ENCODE peak calls at places on chromosomes 13 and 19, in eight cellular contexts. P, W, L, Z, Y, H, U and G are unnamed samples.

GRCh38 chr13:93496985-93497673 is 270.5 kb downstream of the GPC6 start:
- DNase-seq in P (no peak), W (no peak), L (no peak), Z (no peak), Y (no peak), H (no peak), U (no peak), G (no peak)

GRCh38 chr19:15780595-15781418 is 6.7 kb upstream of the OR10H5 start:
- DNase-seq in P (no peak), W (no peak), L (no peak), Z (no peak), Y (no peak), H (no peak), U (no peak), G (no peak)

GRCh38 chr19:33194884-33195710 is 967 bp downstream of the LRP3 start:
- DNase-seq in P (no peak), W (peak; percentile 69), L (peak; percentile 76), Z (peak; percentile 62), Y (peak; percentile 75), H (no peak), U (no peak), G (no peak)

GRCh38 chr19:17469092-17469370 is 1.3 kb upstream of the SLC27A1 start:
- DNase-seq in P (no peak), W (no peak), L (no peak), Z (no peak), Y (no peak), H (no peak), U (no peak), G (peak; percentile 6)

GRCh38 chr19:45130888-45131615 is 29.7 kb downstream of the NKPD1 start:
- DNase-seq in P (peak; percentile 34), W (no peak), L (peak; percentile 42), Z (peak; percentile 54), Y (peak; percentile 71), H (no peak), U (no peak), G (no peak)

GRCh38 chr13:35992964-35993363 is 138.2 kb downstream of the DCLK1 start:
- DNase-seq in P (no peak), W (peak; percentile 81), L (peak; percentile 12), Z (no peak), Y (no peak), H (no peak), U (no peak), G (no peak)

GRCh38 chr19:10269333-10270179 is 1.4 kb upstream of the ICAM1 start:
- DNase-seq in P (no peak), W (peak; percentile 88), L (peak; percentile 84), Z (no peak), Y (peak; percentile 83), H (peak; percentile 82), U (peak; percentile 89), G (peak; percentile 28)

GRCh38 chr19:8423821-8424223 is 10.7 kb downstream of the MARCHF2 start:
- DNase-seq in P (peak; percentile 96), W (peak; percentile 99), L (peak; percentile 98), Z (peak; percentile 67), Y (peak; percentile 97), H (no peak), U (peak; percentile 91), G (peak; percentile 87)

GRCh38 chr13:98285317-98285716 is 108.2 kb upstream of the RNF113B start:
- DNase-seq in P (no peak), W (no peak), L (no peak), Z (no peak), Y (no peak), H (no peak), U (no peak), G (no peak)

GRCh38 chr19:11420894-11421606 is 1.9 kb upstream of the RGL3 start:
- DNase-seq in P (no peak), W (no peak), L (no peak), Z (no peak), Y (peak; percentile 48), H (no peak), U (peak; percentile 54), G (no peak)

GRCh38 chr13:40814803-40815202 is 25.4 kb downstream of the SLC25A15 start:
- DNase-seq in P (no peak), W (no peak), L (peak; percentile 10), Z (no peak), Y (no peak), H (no peak), U (no peak), G (no peak)

GRCh38 chr13:113654175-113654560 is 3.8 kb downstream of the ATP4B start:
- DNase-seq in P (no peak), W (no peak), L (no peak), Z (no peak), Y (peak; percentile 2), H (no peak), U (no peak), G (no peak)

GRCh38 chr13:101511766-101512165 is 59.3 kb downstream of the ITGBL1 start:
- DNase-seq in P (no peak), W (no peak), L (peak; percentile 67), Z (no peak), Y (no peak), H (no peak), U (no peak), G (no peak)

GRCh38 chr19:2261438-2262172 is 5.4 kb upstream of the JSRP1 start:
- DNase-seq in P (no peak), W (peak; percentile 56), L (no peak), Z (no peak), Y (peak; percentile 59), H (peak; percentile 47), U (no peak), G (no peak)

GRCh38 chr19:58170860-58171259 is 12.0 kb upstream of the ZNF274 start:
- DNase-seq in P (no peak), W (peak; percentile 20), L (peak; percentile 56), Z (peak; percentile 19), Y (no peak), H (no peak), U (no peak), G (no peak)

GRCh38 chr19:50288954-50289353 is 40.2 kb downstream of the KCNC3 start:
- DNase-seq in P (no peak), W (no peak), L (no peak), Z (no peak), Y (no peak), H (no peak), U (no peak), G (no peak)

GRCh38 chr13:39776439-39776838 is 121.0 kb downstream of the COG6 start:
- DNase-seq in P (peak; percentile 39), W (peak; percentile 69), L (peak; percentile 78), Z (no peak), Y (no peak), H (no peak), U (no peak), G (peak; percentile 84)

GRCh38 chr19:15115762-15116615 is 8.8 kb downstream of the SYDE1 start:
- DNase-seq in P (no peak), W (no peak), L (no peak), Z (no peak), Y (no peak), H (no peak), U (no peak), G (no peak)

GRCh38 chr13:107730835-107731234 is 484.5 kb downstream of the LIG4 start:
- DNase-seq in P (no peak), W (peak; percentile 25), L (no peak), Z (no peak), Y (no peak), H (no peak), U (no peak), G (no peak)

GRCh38 chr19:12788025-12788681 is 3.1 kb upstream of the JUNB start:
- DNase-seq in P (no peak), W (peak; percentile 25), L (no peak), Z (no peak), Y (no peak), H (no peak), U (no peak), G (no peak)

GRCh38 chr19:16381756-16382401 is 57.3 kb downstream of the KLF2 start:
- DNase-seq in P (no peak), W (peak; percentile 86), L (peak; percentile 30), Z (no peak), Y (peak; percentile 62), H (no peak), U (peak; percentile 83), G (no peak)

GRCh38 chr19:37983153-37983552 is 76.1 kb downstream of the SIPA1L3 start:
- DNase-seq in P (no peak), W (no peak), L (no peak), Z (no peak), Y (no peak), H (no peak), U (no peak), G (no peak)

GRCh38 chr13:111969551-111970135 is 97.3 kb upstream of the SOX1 start:
- DNase-seq in P (no peak), W (no peak), L (no peak), Z (no peak), Y (no peak), H (no peak), U (no peak), G (no peak)

GRCh38 chr13:80009760-80010159 is 331.2 kb downstream of the SPRY2 start:
- DNase-seq in P (no peak), W (no peak), L (no peak), Z (no peak), Y (no peak), H (no peak), U (no peak), G (no peak)
- TF ChIP-seq CTCF in P (no peak), W (no peak), L (no peak), Z (no peak), Y (no peak), H (no peak), U (no peak), G (no peak)

GRCh38 chr19:40365613-40366401 is 17.3 kb downstream of the PLD3 start:
- DNase-seq in P (no peak), W (peak; percentile 82), L (peak; percentile 80), Z (peak; percentile 96), Y (peak; percentile 78), H (peak; percentile 17), U (peak; percentile 72), G (peak; percentile 16)
- H3K4me3 ChIP-seq in P (peak overlapping the region; percentile 54), W (peak overlapping the region; percentile 41), L (peak overlapping the region; percentile 56), Z (peak overlapping the region; percentile 31), Y (no peak overlapping the region), H (no peak overlapping the region), U (peak overlapping the region; percentile 21), G (peak overlapping the region; percentile 45)

GRCh38 chr13:27304099-27304498 is 33.5 kb downstream of the RASL11A start:
- DNase-seq in P (no peak), W (no peak), L (no peak), Z (no peak), Y (no peak), H (no peak), U (no peak), G (no peak)

GRCh38 chr13:27302643-27303262 is 32.1 kb downstream of the RASL11A start:
- DNase-seq in P (no peak), W (no peak), L (no peak), Z (no peak), Y (no peak), H (no peak), U (no peak), G (no peak)

GRCh38 chr13:27306364-27306763 is 35.7 kb downstream of the RASL11A start:
- DNase-seq in P (no peak), W (no peak), L (no peak), Z (no peak), Y (no peak), H (no peak), U (no peak), G (no peak)

GRCh38 chr13:27300941-27301586 is 30.4 kb downstream of the RASL11A start:
- DNase-seq in P (no peak), W (no peak), L (no peak), Z (no peak), Y (no peak), H (no peak), U (no peak), G (no peak)

GRCh38 chr13:27304611-27305010 is 34.0 kb downstream of the RASL11A start:
- DNase-seq in P (no peak), W (no peak), L (no peak), Z (no peak), Y (no peak), H (no peak), U (no peak), G (no peak)
- TF ChIP-seq CTCF in P (no peak), W (no peak), L (no peak), Z (no peak), Y (no peak), H (no peak), U (no peak), G (no peak)

GRCh38 chr13:50085063-50085462 is 69.8 kb downstream of the KCNRG start:
- DNase-seq in P (no peak), W (peak; percentile 67), L (peak; percentile 68), Z (no peak), Y (no peak), H (no peak), U (no peak), G (no peak)
- H3K4me3 ChIP-seq in P (no peak overlapping the region), W (no peak overlapping the region), L (peak overlapping the region; percentile 30), Z (no peak overlapping the region), Y (no peak overlapping the region), H (no peak overlapping the region), U (no peak overlapping the region), G (peak overlapping the region; percentile 8)